ENCODE peak calls at places on chromosomes 3 and 15, in nine cellular contexts. One of them, this sample, is unnamed.
A peak's percentile ranks its signal among the peaks of the same experiment; 100 is the strongest.

GRCh38 chr15:90264649-90265048 is 823 bp upstream of the NGRN start:
- DNase-seq in HepG2: peak; percentile 60
- DNase-seq in IMR-90: no peak
- DNase-seq in tibial nerve: no peak
- DNase-seq in Peyer's patch: peak; percentile 72
- DNase-seq in right lobe of liver: peak; percentile 38
- DNase-seq in esophagus muscularis mucosa: no peak
- DNase-seq in uterus: no peak
- DNase-seq in testis: no peak
- DNase-seq in this sample: no peak

GRCh38 chr15:49066374-49066773 is 20.1 kb upstream of the SECISBP2L start:
- DNase-seq in HepG2: no peak
- DNase-seq in IMR-90: no peak
- DNase-seq in tibial nerve: no peak
- DNase-seq in Peyer's patch: no peak
- DNase-seq in right lobe of liver: no peak
- DNase-seq in esophagus muscularis mucosa: no peak
- DNase-seq in uterus: no peak
- DNase-seq in testis: no peak
- DNase-seq in this sample: no peak

GRCh38 chr3:155083313-155083905 is 3.3 kb downstream of the MME start:
- DNase-seq in HepG2: no peak
- DNase-seq in IMR-90: peak; percentile 20
- DNase-seq in tibial nerve: no peak
- DNase-seq in Peyer's patch: no peak
- DNase-seq in right lobe of liver: no peak
- DNase-seq in esophagus muscularis mucosa: no peak
- DNase-seq in uterus: no peak
- DNase-seq in testis: no peak
- DNase-seq in this sample: no peak

GRCh38 chr15:41851755-41852370 is 13.2 kb downstream of the PLA2G4B start:
- DNase-seq in HepG2: no peak
- DNase-seq in IMR-90: no peak
- DNase-seq in tibial nerve: no peak
- DNase-seq in Peyer's patch: no peak
- DNase-seq in right lobe of liver: no peak
- DNase-seq in esophagus muscularis mucosa: no peak
- DNase-seq in uterus: no peak
- DNase-seq in testis: no peak
- DNase-seq in this sample: no peak

GRCh38 chr3:151788401-151788800 is 25.5 kb upstream of the AADAC start:
- DNase-seq in HepG2: no peak
- DNase-seq in IMR-90: no peak
- DNase-seq in tibial nerve: no peak
- DNase-seq in Peyer's patch: no peak
- DNase-seq in right lobe of liver: no peak
- DNase-seq in esophagus muscularis mucosa: no peak
- DNase-seq in uterus: no peak
- DNase-seq in testis: no peak
- DNase-seq in this sample: no peak

GRCh38 chr15:95138604-95139270 is 907.4 kb downstream of the MCTP2 start:
- DNase-seq in HepG2: no peak
- DNase-seq in IMR-90: no peak
- DNase-seq in tibial nerve: no peak
- DNase-seq in Peyer's patch: no peak
- DNase-seq in right lobe of liver: no peak
- DNase-seq in esophagus muscularis mucosa: no peak
- DNase-seq in uterus: no peak
- DNase-seq in testis: no peak
- DNase-seq in this sample: no peak

GRCh38 chr15:23823508-23823907 is 136.4 kb upstream of the NDN start:
- DNase-seq in HepG2: peak; percentile 29
- DNase-seq in IMR-90: no peak
- DNase-seq in tibial nerve: no peak
- DNase-seq in Peyer's patch: no peak
- DNase-seq in right lobe of liver: no peak
- DNase-seq in esophagus muscularis mucosa: no peak
- DNase-seq in uterus: no peak
- DNase-seq in testis: peak; percentile 37
- DNase-seq in this sample: no peak

GRCh38 chr3:166125179-166125578 is 288.0 kb upstream of the BCHE start:
- DNase-seq in HepG2: peak; percentile 2
- DNase-seq in IMR-90: no peak
- DNase-seq in tibial nerve: no peak
- DNase-seq in Peyer's patch: no peak
- DNase-seq in right lobe of liver: no peak
- DNase-seq in esophagus muscularis mucosa: no peak
- DNase-seq in uterus: no peak
- DNase-seq in testis: no peak
- DNase-seq in this sample: no peak

GRCh38 chr3:59563072-59563605 is 513.3 kb upstream of the CFAP20DC start:
- DNase-seq in HepG2: no peak
- DNase-seq in IMR-90: peak; percentile 43
- DNase-seq in tibial nerve: no peak
- DNase-seq in Peyer's patch: no peak
- DNase-seq in right lobe of liver: no peak
- DNase-seq in esophagus muscularis mucosa: peak; percentile 79
- DNase-seq in uterus: no peak
- DNase-seq in testis: no peak
- DNase-seq in this sample: peak; percentile 51

GRCh38 chr15:70664494-70664893 is 98.9 kb downstream of the UACA start:
- DNase-seq in HepG2: no peak
- DNase-seq in IMR-90: no peak
- DNase-seq in tibial nerve: no peak
- DNase-seq in Peyer's patch: no peak
- DNase-seq in right lobe of liver: no peak
- DNase-seq in esophagus muscularis mucosa: no peak
- DNase-seq in uterus: no peak
- DNase-seq in testis: no peak
- DNase-seq in this sample: no peak

GRCh38 chr15:47974724-47975123 is 146.1 kb upstream of the SLC24A5 start:
- DNase-seq in HepG2: no peak
- DNase-seq in IMR-90: no peak
- DNase-seq in tibial nerve: no peak
- DNase-seq in Peyer's patch: no peak
- DNase-seq in right lobe of liver: no peak
- DNase-seq in esophagus muscularis mucosa: no peak
- DNase-seq in uterus: no peak
- DNase-seq in testis: no peak
- DNase-seq in this sample: no peak

GRCh38 chr3:158735296-158736033 is 3.2 kb upstream of the RARRES1 start:
- DNase-seq in HepG2: no peak
- DNase-seq in IMR-90: no peak
- DNase-seq in tibial nerve: no peak
- DNase-seq in Peyer's patch: no peak
- DNase-seq in right lobe of liver: no peak
- DNase-seq in esophagus muscularis mucosa: no peak
- DNase-seq in uterus: no peak
- DNase-seq in testis: no peak
- DNase-seq in this sample: no peak

GRCh38 chr3:158732856-158733200 is 571 bp upstream of the RARRES1 start:
- DNase-seq in HepG2: no peak
- DNase-seq in IMR-90: no peak
- DNase-seq in tibial nerve: no peak
- DNase-seq in Peyer's patch: no peak
- DNase-seq in right lobe of liver: no peak
- DNase-seq in esophagus muscularis mucosa: no peak
- DNase-seq in uterus: no peak
- DNase-seq in testis: no peak
- DNase-seq in this sample: no peak

GRCh38 chr3:158728851-158729250 is 3.4 kb downstream of the RARRES1 start:
- DNase-seq in HepG2: no peak
- DNase-seq in IMR-90: no peak
- DNase-seq in tibial nerve: no peak
- DNase-seq in Peyer's patch: no peak
- DNase-seq in right lobe of liver: no peak
- DNase-seq in esophagus muscularis mucosa: no peak
- DNase-seq in uterus: no peak
- DNase-seq in testis: no peak
- DNase-seq in this sample: no peak

GRCh38 chr3:158731525-158731924 is 732 bp downstream of the RARRES1 start:
- DNase-seq in HepG2: no peak
- DNase-seq in IMR-90: no peak
- DNase-seq in tibial nerve: no peak
- DNase-seq in Peyer's patch: no peak
- DNase-seq in right lobe of liver: no peak
- DNase-seq in esophagus muscularis mucosa: no peak
- DNase-seq in uterus: no peak
- DNase-seq in testis: no peak
- DNase-seq in this sample: no peak

GRCh38 chr3:158731938-158732855 is at the start of gene RARRES1:
- DNase-seq in HepG2: no peak
- DNase-seq in IMR-90: peak; percentile 62
- DNase-seq in tibial nerve: peak; percentile 46
- DNase-seq in Peyer's patch: peak; percentile 85
- DNase-seq in right lobe of liver: peak; percentile 84
- DNase-seq in esophagus muscularis mucosa: no peak
- DNase-seq in uterus: peak; percentile 75
- DNase-seq in testis: peak; percentile 82
- DNase-seq in this sample: peak; percentile 67
- TF ChIP-seq POLR2A in HepG2: no peak
- TF ChIP-seq POLR2A in IMR-90: no peak
- TF ChIP-seq POLR2A in tibial nerve: no peak
- TF ChIP-seq POLR2A in Peyer's patch: peak; percentile 19
- TF ChIP-seq POLR2A in right lobe of liver: peak; percentile 40
- TF ChIP-seq POLR2A in esophagus muscularis mucosa: no peak
- TF ChIP-seq POLR2A in uterus: no peak
- TF ChIP-seq POLR2A in testis: no peak
- TF ChIP-seq POLR2A in this sample: no peak

DNA sequence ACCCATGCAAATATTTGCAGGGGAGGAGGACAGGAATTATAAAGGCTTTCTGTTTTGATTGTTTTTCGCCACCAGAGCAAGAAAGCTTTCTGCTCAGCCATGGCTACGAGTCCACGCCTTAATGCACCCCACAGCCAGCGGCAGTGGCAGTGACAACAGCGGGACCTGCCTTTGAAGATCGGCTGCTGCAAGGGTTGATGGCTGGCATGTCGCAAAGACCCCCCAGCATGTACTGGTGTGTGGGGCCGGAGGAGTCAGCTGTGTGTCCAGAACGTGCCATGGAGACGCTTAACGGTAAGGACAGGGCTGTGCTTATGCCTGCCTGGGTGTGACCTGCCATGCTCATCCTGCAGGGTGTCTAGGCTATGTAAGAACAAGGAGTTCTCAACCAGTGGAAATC is 5.3 kb downstream of the LRRK1 start:
- DNase-seq in HepG2: no peak
- DNase-seq in IMR-90: no peak
- DNase-seq in tibial nerve: no peak
- DNase-seq in Peyer's patch: no peak
- DNase-seq in right lobe of liver: no peak
- DNase-seq in esophagus muscularis mucosa: no peak
- DNase-seq in uterus: no peak
- DNase-seq in testis: no peak
- DNase-seq in this sample: no peak
- H3K4me1 ChIP-seq in HepG2: no peaks in the 10 kb centered on the region
- H3K4me1 ChIP-seq in IMR-90: no peaks in the 10 kb centered on the region
- H3K4me1 ChIP-seq in tibial nerve: peaks cover 3% of the 10 kb centered on the region
- H3K4me1 ChIP-seq in Peyer's patch: peaks cover 9% of the 10 kb centered on the region
- H3K4me1 ChIP-seq in right lobe of liver: no peaks in the 10 kb centered on the region
- H3K4me1 ChIP-seq in esophagus muscularis mucosa: no peaks in the 10 kb centered on the region
- H3K4me1 ChIP-seq in uterus: no peaks in the 10 kb centered on the region
- H3K4me1 ChIP-seq in testis: peaks cover 17% of the 10 kb centered on the region
- H3K4me1 ChIP-seq in this sample: peaks cover 8% of the 10 kb centered on the region

DNA sequence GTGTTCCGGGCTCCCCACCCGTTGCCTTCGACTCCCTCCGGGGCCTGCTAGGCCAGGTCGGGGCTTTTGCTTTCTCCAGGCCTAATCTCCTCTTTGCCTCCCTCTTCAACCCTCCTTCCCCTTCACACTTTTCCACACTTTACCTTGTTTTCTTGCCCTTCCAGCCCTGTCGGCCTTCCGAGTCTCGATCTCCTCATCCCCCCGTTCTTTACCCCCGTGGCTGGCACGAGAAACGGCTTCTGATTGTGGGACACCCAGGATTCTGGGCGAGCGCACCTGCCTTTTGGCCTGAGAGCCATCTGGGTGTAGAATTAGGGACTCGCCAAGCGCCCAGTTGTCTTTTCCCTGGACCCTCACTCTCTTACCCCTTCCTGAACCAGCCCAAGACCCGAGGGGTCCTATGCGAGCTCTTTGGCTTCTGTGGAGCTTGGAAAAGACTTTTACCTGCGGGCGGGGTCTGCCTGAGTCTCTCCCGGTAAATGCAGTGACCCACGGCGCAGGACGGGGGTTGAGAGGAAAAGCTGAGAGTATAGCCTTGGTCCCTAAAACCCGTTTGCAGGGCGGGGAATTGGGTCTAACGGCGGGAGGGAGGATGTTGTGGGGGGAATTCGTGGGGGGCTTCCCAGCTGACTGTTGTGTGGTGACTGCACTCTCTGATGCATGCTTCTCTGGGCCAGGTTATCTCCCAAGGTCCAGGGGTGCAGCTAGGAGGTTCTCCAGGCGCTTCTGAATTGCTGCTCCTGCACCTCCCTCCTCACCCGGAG is 5.5 kb upstream of the ONECUT1 start:
- DNase-seq in HepG2: no peak
- DNase-seq in IMR-90: no peak
- DNase-seq in tibial nerve: no peak
- DNase-seq in Peyer's patch: no peak
- DNase-seq in right lobe of liver: no peak
- DNase-seq in esophagus muscularis mucosa: no peak
- DNase-seq in uterus: no peak
- DNase-seq in testis: no peak
- DNase-seq in this sample: no peak
- H3K27me3 ChIP-seq in HepG2: peaks cover 60% of the 10 kb centered on the region
- H3K27me3 ChIP-seq in IMR-90: peaks cover 91% of the 10 kb centered on the region
- H3K27me3 ChIP-seq in tibial nerve: no peaks in the 10 kb centered on the region
- H3K27me3 ChIP-seq in Peyer's patch: no peaks in the 10 kb centered on the region
- H3K27me3 ChIP-seq in right lobe of liver: no peaks in the 10 kb centered on the region
- H3K27me3 ChIP-seq in esophagus muscularis mucosa: peaks cover 74% of the 10 kb centered on the region
- H3K27me3 ChIP-seq in uterus: peaks cover 56% of the 10 kb centered on the region
- H3K27me3 ChIP-seq in testis: no peaks in the 10 kb centered on the region
- H3K27me3 ChIP-seq in this sample: peaks cover 46% of the 10 kb centered on the region

DNA sequence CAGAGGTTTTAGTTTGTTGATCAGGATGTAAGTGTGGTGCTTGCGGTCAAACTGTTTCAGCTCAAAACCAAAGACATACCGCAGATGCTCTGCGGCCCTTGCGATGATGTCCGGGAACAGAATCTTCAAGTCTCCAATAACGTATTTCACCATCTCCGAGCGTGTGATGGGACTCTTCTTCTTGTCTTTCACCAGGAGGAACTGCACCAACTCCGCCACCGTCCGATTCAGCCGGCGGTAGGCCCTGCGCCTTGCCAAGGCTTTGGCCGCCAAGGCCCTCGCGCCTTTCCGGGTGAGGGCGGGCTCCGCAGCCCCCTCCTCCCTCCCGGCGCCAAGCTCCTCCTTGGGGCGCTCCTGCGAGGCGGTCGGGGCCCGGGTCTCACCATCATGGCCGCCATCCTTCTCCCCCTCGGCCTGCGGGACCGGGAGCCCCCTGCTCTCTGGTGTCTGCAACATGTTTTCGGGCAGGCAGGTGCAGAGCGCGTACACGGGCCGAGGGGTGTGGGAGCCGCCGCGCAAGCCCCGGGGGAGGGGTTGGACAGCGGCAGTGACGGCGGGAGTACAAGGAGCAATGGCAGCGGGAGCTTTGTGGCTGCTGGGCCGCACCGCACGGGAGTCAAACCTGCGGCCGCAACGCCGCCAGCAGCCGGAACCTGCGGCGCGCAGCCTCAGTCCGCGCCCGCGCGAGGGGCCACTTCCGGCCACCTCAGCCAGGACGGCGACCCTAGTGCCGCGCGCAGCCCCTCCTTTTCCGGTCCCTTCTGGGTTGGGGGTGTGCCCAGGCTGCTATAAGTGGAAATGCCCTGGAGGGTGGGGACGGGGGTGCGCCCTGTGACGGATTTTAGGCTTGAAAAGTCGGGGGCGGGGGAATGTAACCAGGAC is at the start of gene MAGEF1:
- DNase-seq in HepG2: peak; percentile 79
- DNase-seq in IMR-90: peak; percentile 81
- DNase-seq in tibial nerve: peak; percentile 59
- DNase-seq in Peyer's patch: peak; percentile 79
- DNase-seq in right lobe of liver: peak; percentile 86
- DNase-seq in esophagus muscularis mucosa: peak; percentile 93
- DNase-seq in uterus: peak; percentile 84
- DNase-seq in testis: peak; percentile 85
- DNase-seq in this sample: peak; percentile 88
- TF ChIP-seq POLR2A in HepG2: peak; percentile 88
- TF ChIP-seq POLR2A in IMR-90: peak; percentile 56
- TF ChIP-seq POLR2A in tibial nerve: peak; percentile 27
- TF ChIP-seq POLR2A in Peyer's patch: peak; percentile 52
- TF ChIP-seq POLR2A in right lobe of liver: peak; percentile 89
- TF ChIP-seq POLR2A in esophagus muscularis mucosa: no peak
- TF ChIP-seq POLR2A in uterus: no peak
- TF ChIP-seq POLR2A in testis: no peak
- TF ChIP-seq POLR2A in this sample: peak; percentile 87

This sample was measured in thyroid gland.